ENCODE peak calls at places on chromosomes 2 and 18, in five cellular contexts. I is MM.1S, R is GM23248, O is A673, A is PC-3. Q is an unnamed sample.
A peak's percentile ranks its signal among the peaks of the same experiment; 100 is the strongest.

GRCh38 chr2:106098081-106098480 is 96.0 kb downstream of the UXS1 start:
- DNase-seq in R (peak; percentile 3), I (no peak), O (no peak), A (peak; percentile 27), Q (no peak)

GRCh38 chr2:130374587-130375290 is 18.9 kb downstream of the PTPN18 start:
- DNase-seq in O (no peak), I (no peak), A (no peak), R (peak; percentile 62), Q (peak; percentile 16)

GRCh38 chr2:71927757-71928715 is 219.6 kb downstream of the CYP26B1 start:
- DNase-seq in I (no peak), O (no peak), R (peak; percentile 38), A (peak; percentile 35), Q (no peak)

GRCh38 chr18:59229191-59229590 is 9.2 kb downstream of the GRP start:
- DNase-seq in I (no peak), O (peak; percentile 45), R (peak; percentile 45), A (peak; percentile 56), Q (no peak)

GRCh38 chr2:170715062-170715931 is at the start of gene SP5:
- DNase-seq in R (peak; percentile 50), O (peak; percentile 71), I (peak; percentile 65), A (peak; percentile 65), Q (peak; percentile 78)

GRCh38 chr18:41647914-41648313 is 307.1 kb upstream of the PIK3C3 start:
- DNase-seq in A (no peak), R (no peak), I (no peak), O (no peak), Q (no peak)

GRCh38 chr2:33946198-33946597 is 347.1 kb upstream of the FAM98A start:
- DNase-seq in R (no peak), I (no peak), A (no peak), O (no peak), Q (no peak)

GRCh38 chr2:228798931-228799588 is 472.0 kb downstream of the PID1 start:
- DNase-seq in O (peak; percentile 4), R (no peak), A (no peak), I (no peak), Q (no peak)

GRCh38 chr18:76213996-76214395 is 281.0 kb downstream of the ZNF516 start:
- DNase-seq in O (no peak), R (no peak), A (no peak), I (peak; percentile 73), Q (no peak)

GRCh38 chr2:109242654-109243331 is 113.8 kb downstream of the SH3RF3 start:
- DNase-seq in A (peak; percentile 82), O (no peak), R (peak; percentile 93), I (no peak), Q (peak; percentile 54)

GRCh38 chr2:111207892-111208291 is 87.2 kb downstream of the BCL2L11 start:
- DNase-seq in R (no peak), I (no peak), A (no peak), O (no peak), Q (no peak)

GRCh38 chr18:38933322-38933721 is 1367.7 kb upstream of the CELF4 start:
- DNase-seq in I (no peak), O (no peak), R (no peak), A (peak; percentile 1), Q (no peak)

GRCh38 chr18:80143876-80144275 is 34.8 kb downstream of the ADNP2 start:
- DNase-seq in O (no peak), I (no peak), R (peak; percentile 27), A (peak; percentile 37), Q (no peak)

GRCh38 chr2:224016963-224017362 is 22.1 kb downstream of the SERPINE2 start:
- DNase-seq in O (no peak), I (no peak), A (no peak), R (no peak), Q (no peak)

GRCh38 chr18:48539406-48540328 is 836 bp downstream of the CTIF start:
- DNase-seq in R (peak; percentile 84), O (peak; percentile 73), A (peak; percentile 19), I (peak; percentile 16), Q (no peak)

GRCh38 chr18:8507361-8507760 is 101.9 kb upstream of the RAB12 start:
- DNase-seq in O (peak; percentile 27), I (no peak), R (peak; percentile 36), A (no peak), Q (no peak)

GRCh38 chr2:69693472-69694450 is 48.2 kb upstream of the ANXA4 start:
- DNase-seq in I (no peak), R (no peak), O (no peak), A (peak; percentile 32), Q (no peak)

GRCh38 chr2:238499731-238500570 is 73.2 kb downstream of the ASB1 start:
- DNase-seq in R (no peak), I (no peak), A (peak; percentile 19), O (no peak), Q (no peak)

GRCh38 chr2:119929537-119929936 is 83.3 kb upstream of the EPB41L5 start:
- DNase-seq in R (no peak), A (no peak), I (no peak), O (no peak), Q (no peak)

GRCh38 chr2:136332436-136333095 is 214.6 kb upstream of the CXCR4 start:
- DNase-seq in I (no peak), R (no peak), O (no peak), A (no peak), Q (no peak)

GRCh38 chr2:9424447-9425164 is 1.2 kb downstream of the CPSF3 start:
- DNase-seq in I (no peak), R (no peak), A (no peak), O (no peak), Q (no peak)

GRCh38 chr18:54235871-54236270 is 11.4 kb upstream of the MBD2 start:
- DNase-seq in I (no peak), R (no peak), O (no peak), A (no peak), Q (no peak)

GRCh38 chr18:57087985-57088384 is 58.9 kb upstream of the BOD1L2 start:
- DNase-seq in A (peak; percentile 28), I (no peak), R (no peak), O (no peak), Q (peak; percentile 46)

GRCh38 chr2:73841912-73842738 is 13.4 kb downstream of the STAMBP start:
- DNase-seq in R (no peak), A (no peak), I (no peak), O (no peak), Q (no peak)

GRCh38 chr2:25491966-25492532 is 150.3 kb upstream of the DNMT3A start:
- DNase-seq in A (peak; percentile 82), R (peak; percentile 57), O (peak; percentile 16), I (no peak), Q (no peak)

DNA sequence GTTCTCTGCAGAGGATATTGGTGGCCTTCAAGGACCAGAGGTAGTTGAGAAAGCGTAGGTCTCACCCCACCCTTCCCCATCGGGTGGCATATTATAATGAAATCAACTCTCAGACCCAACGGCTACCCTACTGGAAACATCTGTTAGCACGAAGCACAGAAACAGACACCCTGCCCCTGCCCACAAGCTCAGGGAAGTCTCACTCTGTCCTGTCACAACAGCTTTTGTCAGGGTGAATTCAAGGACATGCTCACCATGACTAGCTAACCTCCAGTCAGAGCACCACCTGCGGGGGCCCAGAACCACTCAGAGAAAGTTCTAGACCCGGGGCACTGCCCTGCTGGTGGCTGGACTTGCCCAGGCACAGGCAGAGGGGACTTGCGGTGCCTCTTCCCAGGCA is 3.5 kb upstream of the B3GNT7 start:
- DNase-seq in I (no peak), R (no peak), A (no peak), O (no peak), Q (no peak)
- H3K4me1 ChIP-seq in I (no peaks in the 10 kb centered on the region), R (peaks cover under 1% of the 10 kb centered on the region), A (peaks cover 26% of the 10 kb centered on the region), O (no peaks in the 10 kb centered on the region), Q (peaks cover 22% of the 10 kb centered on the region)

GRCh38 chr18:66533693-66534092 is 70.2 kb downstream of the CDH19 start:
- DNase-seq in O (no peak), I (no peak), A (no peak), R (no peak), Q (no peak)

GRCh38 chr18:66534110-66534509 is 69.8 kb downstream of the CDH19 start:
- DNase-seq in I (no peak), O (no peak), R (no peak), A (no peak), Q (no peak)
- TF ChIP-seq EZH2 in I (no peak), O (no peak), R (no peak), A (no peak), Q (no peak)

GRCh38 chr2:23635666-23636340 is 250.8 kb downstream of the KLHL29 start:
- DNase-seq in A (no peak), R (no peak), I (no peak), O (no peak), Q (no peak)
- H3K4me3 ChIP-seq in A (no peak overlapping the region), R (no peak overlapping the region), I (no peak overlapping the region), O (no peak overlapping the region), Q (no peak overlapping the region)

DNA sequence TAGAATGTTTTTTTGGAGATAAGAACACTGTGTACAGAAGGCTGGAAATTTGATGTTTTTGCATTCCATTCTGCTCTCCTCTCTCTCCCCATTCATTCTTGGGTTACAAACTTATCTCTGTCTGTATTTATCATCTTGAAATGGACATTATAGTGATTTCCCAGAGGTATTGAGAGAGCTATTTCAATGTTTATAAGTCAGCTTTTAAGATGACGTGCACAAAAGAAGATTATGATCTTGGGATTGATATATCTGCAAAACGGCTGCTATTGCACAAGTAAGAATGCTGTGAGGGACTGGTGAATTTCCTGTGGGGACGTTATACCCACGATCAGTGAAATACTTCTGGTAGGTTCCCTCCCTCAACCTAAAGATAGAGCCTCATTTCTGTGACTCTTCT is 61.0 kb upstream of the DTNA start:
- DNase-seq in O (no peak), R (peak; percentile 14), A (no peak), I (no peak), Q (no peak)
- H3K4me1 ChIP-seq in O (no peaks in the 10 kb centered on the region), R (peaks cover 21% of the 10 kb centered on the region), A (peaks cover 22% of the 10 kb centered on the region), I (no peaks in the 10 kb centered on the region), Q (no peaks in the 10 kb centered on the region)

GRCh38 chr2:152100961-152101360 is 2.1 kb upstream of the CACNB4 start:
- DNase-seq in O (no peak), R (no peak), A (no peak), I (no peak), Q (no peak)

GRCh38 chr2:152097291-152098032 is 1.4 kb downstream of the CACNB4 start:
- DNase-seq in I (no peak), A (peak; percentile 17), R (peak; percentile 57), O (peak; percentile 37), Q (peak; percentile 51)

GRCh38 chr2:152098798-152099654 is at the start of gene CACNB4:
- DNase-seq in I (no peak), A (no peak), R (peak; percentile 46), O (peak; percentile 25), Q (no peak)

GRCh38 chr2:152098033-152098797 is 629 bp downstream of the CACNB4 start:
- DNase-seq in O (peak; percentile 9), R (peak; percentile 55), I (no peak), A (peak; percentile 6), Q (peak; percentile 12)

GRCh38 chr2:152099655-152100050 is 809 bp upstream of the CACNB4 start:
- DNase-seq in O (no peak), R (no peak), I (no peak), A (peak; percentile 2), Q (no peak)
- TF ChIP-seq EZH2 in O (no peak), R (peak; percentile 99), I (no peak), A (no peak), Q (no peak)

Q was measured in PC-9.